ENCODE peak calls at places on chromosome 1, in seven cellular contexts. T is kidney epithelial cell, N is ovary, H is hepatocyte, V is right atrium auricular region, E is Peyer's patch, D is foreskin fibroblast. J is an unnamed sample.

GRCh38 chr1:112298558-112298957 is 97.5 kb upstream of the CTTNBP2NL start:
- DNase-seq in N (no peak), H (peak), V (no peak), E (no peak), D (peak), T (no peak), J (peak)

GRCh38 chr1:171742577-171742922 is 685 bp upstream of the VAMP4 start:
- DNase-seq in E (peak), T (no peak), H (peak), V (no peak), D (peak), N (peak), J (no peak)

GRCh38 chr1:156079762-156080597 is 2.3 kb downstream of the MEX3A start:
- DNase-seq in N (no peak), H (no peak), T (no peak), E (no peak), D (no peak), V (no peak), J (no peak)

GRCh38 chr1:60504206-60504868 is 430.8 kb upstream of the C1orf87 start:
- DNase-seq in D (peak), V (no peak), N (no peak), H (no peak), T (no peak), E (no peak), J (no peak)

GRCh38 chr1:17831619-17832018 is 76.5 kb downstream of the ACTL8 start:
- DNase-seq in N (no peak), T (no peak), H (peak), D (peak), E (peak), V (no peak), J (no peak)

GRCh38 chr1:204211021-204211420 is 2.8 kb downstream of the GOLT1A start:
- DNase-seq in N (no peak), V (no peak), D (no peak), T (no peak), H (no peak), E (no peak), J (no peak)

GRCh38 chr1:119747451-119747850 is 21.3 kb downstream of the HMGCS2 start:
- DNase-seq in T (no peak), N (peak), V (no peak), E (no peak), D (no peak), H (no peak), J (no peak)

GRCh38 chr1:178093150-178093957 is 550 bp upstream of the RASAL2 start:
- DNase-seq in T (peak), H (peak), D (peak), E (peak), N (peak), V (peak), J (peak)

GRCh38 chr1:21449906-21450305 is 10.0 kb downstream of the NBPF3 start:
- DNase-seq in D (no peak), E (no peak), T (no peak), V (no peak), N (no peak), H (no peak), J (no peak)

GRCh38 chr1:8077602-8078001 is 51.5 kb upstream of the ERRFI1 start:
- DNase-seq in V (no peak), N (no peak), D (no peak), T (no peak), H (no peak), E (no peak), J (no peak)

GRCh38 chr1:16014509-16015482 is 3.0 kb downstream of the HSPB7 start:
- DNase-seq in T (no peak), D (peak), N (peak), E (no peak), V (no peak), H (peak), J (no peak)

GRCh38 chr1:70140343-70140742 is 65.0 kb downstream of the LRRC40 start:
- DNase-seq in T (no peak), H (peak), V (no peak), N (peak), E (no peak), D (peak), J (peak)

GRCh38 chr1:21175670-21176581 is 771 bp downstream of the EIF4G3 start:
- DNase-seq in E (peak), D (no peak), T (no peak), N (peak), H (peak), V (no peak), J (no peak)

GRCh38 chr1:203559523-203559922 is 65.6 kb downstream of the OPTC start:
- DNase-seq in N (peak), H (no peak), D (peak), T (no peak), E (no peak), V (peak), J (no peak)

GRCh38 chr1:51518730-51519047 is 377 bp downstream of the EPS15 start:
- DNase-seq in D (no peak), H (peak), T (no peak), N (peak), V (no peak), E (peak), J (no peak)

GRCh38 chr1:156284112-156284511 is at the start of gene TMEM79:
- DNase-seq in H (peak), N (no peak), E (no peak), V (no peak), D (no peak), T (no peak), J (no peak)

GRCh38 chr1:117321680-117322609 is 45.3 kb upstream of the MAN1A2 start:
- DNase-seq in V (no peak), H (peak), E (no peak), T (no peak), D (no peak), N (no peak), J (no peak)

GRCh38 chr1:91784616-91785015 is 101.3 kb downstream of the TGFBR3 start:
- DNase-seq in N (no peak), V (no peak), D (no peak), T (no peak), H (no peak), E (no peak), J (no peak)

GRCh38 chr1:178057863-178058576 is 35.9 kb upstream of the RASAL2 start:
- DNase-seq in T (no peak), H (peak), E (no peak), N (peak), V (peak), D (peak), J (no peak)

GRCh38 chr1:201024251-201024998 is 911 bp upstream of the KIF21B start:
- DNase-seq in E (no peak), H (no peak), V (no peak), N (no peak), T (no peak), D (no peak), J (no peak)

GRCh38 chr1:224133741-224134299 is 19.9 kb downstream of the FBXO28 start:
- DNase-seq in D (no peak), T (no peak), N (no peak), V (no peak), E (no peak), H (no peak), J (no peak)

GRCh38 chr1:7257225-7257624 is 472.0 kb downstream of the CAMTA1 start:
- DNase-seq in H (no peak), E (no peak), T (no peak), D (no peak), V (no peak), N (no peak), J (no peak)

GRCh38 chr1:53687426-53687825 is 51.5 kb downstream of the GLIS1 start:
- DNase-seq in V (no peak), H (no peak), E (no peak), N (no peak), D (no peak), T (no peak), J (no peak)

GRCh38 chr1:119554188-119554587 is 47.2 kb downstream of the HSD3B1 start:
- DNase-seq in V (no peak), E (no peak), D (peak), T (peak), N (peak), H (peak), J (peak)

GRCh38 chr1:14522331-14523241 is 75.9 kb upstream of the KAZN start:
- DNase-seq in H (peak), V (peak), E (peak), T (no peak), N (peak), D (peak), J (peak)

GRCh38 chr1:230044729-230045128 is 22.3 kb upstream of the GALNT2 start:
- DNase-seq in H (no peak), N (no peak), V (no peak), D (no peak), T (no peak), E (no peak), J (no peak)

GRCh38 chr1:215113776-215114153 is 31.2 kb downstream of the KCNK2 start:
- DNase-seq in N (no peak), T (no peak), E (no peak), H (no peak), V (no peak), D (no peak), J (no peak)

GRCh38 chr1:109293026-109293425 is 10.1 kb upstream of the PSRC1 start:
- DNase-seq in V (no peak), T (no peak), E (no peak), N (no peak), D (no peak), H (no peak), J (no peak)
- TF ChIP-seq CTCF in V (no peak), T (no peak), E (no peak), N (no peak), D (no peak), H (no peak), J (no peak)

GRCh38 chr1:154410185-154410827 is 5.2 kb downstream of the IL6R start:
- DNase-seq in H (no peak), N (no peak), T (no peak), V (no peak), E (no peak), D (no peak), J (no peak)

GRCh38 chr1:154406572-154406879 is 1.4 kb downstream of the IL6R start:
- DNase-seq in D (no peak), E (no peak), N (no peak), T (no peak), H (no peak), V (no peak), J (no peak)

GRCh38 chr1:154407021-154407865 is 2.1 kb downstream of the IL6R start:
- DNase-seq in N (no peak), H (no peak), T (no peak), V (no peak), D (no peak), E (peak), J (no peak)

GRCh38 chr1:154405762-154406571 is 824 bp downstream of the IL6R start:
- DNase-seq in N (peak), D (peak), E (peak), T (no peak), H (peak), V (peak), J (peak)

DNA sequence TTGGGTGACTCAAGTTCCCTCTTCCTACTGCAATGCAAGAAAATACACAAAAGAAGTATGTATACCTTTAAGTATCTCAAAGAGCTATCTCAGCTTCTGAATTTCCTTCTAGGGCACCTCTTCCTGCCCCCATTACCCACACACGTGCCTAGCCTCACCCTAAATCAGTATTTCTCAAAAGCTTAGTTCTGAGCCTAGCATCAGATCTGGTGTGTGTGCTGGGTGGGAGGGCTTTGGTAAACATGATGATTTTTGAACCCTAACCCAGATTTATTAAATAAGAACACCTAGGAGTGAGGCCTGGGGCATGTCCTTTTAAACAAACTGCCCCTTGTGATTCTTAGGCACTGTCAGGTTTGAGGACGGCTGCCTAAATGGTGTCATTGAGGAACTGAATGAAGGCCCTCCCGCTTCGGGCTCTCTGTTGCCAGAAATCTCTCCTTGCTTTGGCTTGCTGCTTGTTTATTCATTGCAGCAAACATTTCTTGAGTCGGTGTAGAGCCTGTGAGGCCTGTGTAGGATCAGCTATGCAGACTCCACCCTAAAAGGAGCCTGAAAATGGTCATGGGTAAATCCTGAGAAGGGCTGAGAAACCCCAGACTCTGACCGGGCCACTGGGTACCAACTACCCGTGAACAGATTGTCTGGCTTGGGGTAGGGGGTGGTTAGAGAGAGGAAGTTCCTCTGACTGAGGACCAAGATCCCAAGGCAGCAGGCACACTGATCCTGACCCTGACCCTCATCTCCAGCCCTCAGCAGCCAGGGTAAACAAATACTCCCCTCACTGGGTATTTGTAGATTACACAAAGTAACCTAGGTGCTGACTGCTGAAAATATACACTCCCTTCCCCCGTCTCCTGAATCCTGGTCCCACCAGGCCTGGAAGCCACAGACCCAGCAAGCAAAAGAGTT is 3.0 kb downstream of the IL6R start:
- DNase-seq in D (no peak), T (no peak), H (no peak), N (peak), E (no peak), V (no peak), J (no peak)
- H3K4me3 ChIP-seq in D (no peak), T (no peak), H (no peak), N (no peak), E (peak), V (no peak), J (no peak)

GRCh38 chr1:223135176-223135575 is 7.9 kb downstream of the TLR5 start:
- DNase-seq in V (no peak), E (no peak), H (no peak), N (peak), D (peak), T (no peak), J (peak)

GRCh38 chr1:223133824-223134435 is 9.1 kb downstream of the TLR5 start:
- DNase-seq in V (peak), T (no peak), N (peak), H (peak), D (peak), E (peak), J (peak)

GRCh38 chr1:223125249-223125648 is 17.8 kb downstream of the TLR5 start:
- DNase-seq in D (no peak), T (no peak), E (no peak), N (no peak), V (no peak), H (no peak), J (no peak)

GRCh38 chr1:223133301-223133823 is 9.7 kb downstream of the TLR5 start:
- DNase-seq in N (no peak), T (no peak), V (no peak), E (no peak), H (no peak), D (no peak), J (no peak)

DNA sequence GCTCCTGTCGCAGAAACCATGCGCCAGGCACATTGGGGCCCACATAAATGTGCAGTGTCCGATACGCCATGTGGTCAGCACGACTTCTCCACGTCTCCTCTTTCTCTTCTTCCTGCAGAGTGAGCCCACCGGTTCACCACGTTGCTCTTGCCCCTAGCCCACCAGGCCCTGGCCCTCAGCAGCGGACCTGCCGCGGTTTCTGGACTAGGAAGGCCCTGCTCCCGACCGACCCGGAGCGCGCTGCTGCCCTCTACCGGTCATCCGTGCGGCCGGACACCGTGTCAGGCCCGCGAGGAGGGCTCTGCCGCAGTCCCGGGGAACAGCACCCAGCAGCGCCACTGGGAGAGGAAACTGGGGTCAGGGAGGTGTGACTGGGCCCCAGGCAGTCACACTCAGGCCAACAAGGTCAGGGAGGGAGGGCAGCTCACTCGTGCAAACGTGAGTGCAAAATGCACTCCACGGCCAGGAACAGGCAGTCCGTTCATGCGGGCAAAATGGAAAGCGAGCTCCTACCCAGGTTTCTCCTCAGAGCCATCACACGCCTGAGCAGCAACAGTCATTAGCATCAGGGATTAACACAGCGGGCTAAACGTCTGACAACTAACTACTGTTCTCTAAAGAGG is 13.7 kb downstream of the TLR5 start:
- DNase-seq in V (peak), N (peak), T (no peak), H (peak), E (peak), D (peak), J (no peak)
- TF ChIP-seq CTCF in V (peak), N (peak), T (peak), H (peak), E (peak), D (peak), J (peak)

GRCh38 chr1:161121838-161122237 is 3.9 kb downstream of the NIT1 start:
- DNase-seq in N (no peak), T (no peak), V (no peak), E (no peak), D (no peak), H (no peak), J (no peak)

GRCh38 chr1:161119379-161120061 is 1.6 kb downstream of the NIT1 start:
- DNase-seq in N (peak), D (peak), T (no peak), E (peak), H (peak), V (peak), J (no peak)

GRCh38 chr1:161117681-161118581 is at the start of the genes NIT1 and PFDN2:
- DNase-seq in E (peak), T (no peak), D (peak), N (peak), H (peak), V (peak), J (no peak)

GRCh38 chr1:161121042-161121441 is 3.1 kb downstream of the NIT1 start:
- DNase-seq in D (no peak), H (no peak), E (no peak), T (no peak), N (no peak), V (no peak), J (no peak)

GRCh38 chr1:161119017-161119378 is 1.1 kb downstream of the NIT1 start:
- DNase-seq in T (no peak), V (no peak), N (no peak), H (peak), D (no peak), E (no peak), J (no peak)
- H3K4me3 ChIP-seq in T (peak), V (peak), N (peak), H (no peak), D (peak), E (peak), J (no peak)

GRCh38 chr1:226121587-226122400 is 59.3 kb downstream of the H3-3A start:
- DNase-seq in D (no peak), V (no peak), E (peak), N (peak), T (no peak), H (peak), J (no peak)
- TF ChIP-seq CTCF in D (peak), V (peak), E (peak), N (peak), T (no peak), H (peak), J (peak)